ENCODE peak calls at places on chromosomes 16 and 17, in four cellular contexts. E is WTC11, Q is GM12878, Z is HepG2. I is an unnamed sample.

GRCh38 chr17:78613423-78613822 is 36.2 kb upstream of the DNAH17 start:
- DNase-seq in E (no peak), Q (no peak), Z (no peak), I (no peak)

GRCh38 chr16:81964808-81965207 is 46.5 kb downstream of the SDR42E1 start:
- DNase-seq in E (no peak), Q (no peak), Z (no peak), I (no peak)

GRCh38 chr16:79287424-79287917 is 313.1 kb downstream of the MAF start:
- DNase-seq in E (no peak), Q (no peak), Z (no peak), I (no peak)

GRCh38 chr17:80559688-80560290 is 15.2 kb downstream of the RPTOR start:
- DNase-seq in E (no peak), Q (no peak), Z (no peak), I (no peak)

GRCh38 chr17:74431568-74432483 is at the start of gene GPRC5C:
- DNase-seq in E (peak; percentile 82), Q (no peak), Z (peak; percentile 95), I (peak; percentile 55)

GRCh38 chr17:81002409-81003361 is 11.0 kb downstream of the CHMP6 start:
- DNase-seq in E (no peak), Q (no peak), Z (no peak), I (peak; percentile 84)

GRCh38 chr17:4973431-4973830 is 5.8 kb upstream of the SPAG7 start:
- DNase-seq in E (no peak), Q (no peak), Z (no peak), I (no peak)

GRCh38 chr16:77679901-77680300 is 42.4 kb upstream of the NUDT7 start:
- DNase-seq in E (no peak), Q (no peak), Z (no peak), I (no peak)

GRCh38 chr17:80292557-80292956 is 31.9 kb downstream of the RNF213 start:
- DNase-seq in E (no peak), Q (no peak), Z (no peak), I (peak; percentile 2)

GRCh38 chr16:8346291-8346690 is 244.0 kb downstream of the TMEM114 start:
- DNase-seq in E (no peak), Q (no peak), Z (peak; percentile 15), I (peak; percentile 16)

GRCh38 chr16:68257906-68258800 is 6.2 kb upstream of the SLC7A6 start:
- DNase-seq in E (no peak), Q (no peak), Z (peak; percentile 95), I (no peak)

GRCh38 chr16:77993111-77993571 is 29.2 kb upstream of the CLEC3A start:
- DNase-seq in E (no peak), Q (no peak), Z (no peak), I (no peak)

GRCh38 chr16:85418978-85419491 is 194.1 kb upstream of the GSE1 start:
- DNase-seq in E (peak; percentile 28), Q (no peak), Z (no peak), I (no peak)

GRCh38 chr17:8818654-8819330 is 19.6 kb upstream of the MFSD6L start:
- DNase-seq in E (no peak), Q (no peak), Z (no peak), I (no peak)

GRCh38 chr17:18858567-18859245 is 775 bp downstream of the PRPSAP2 start:
- DNase-seq in E (no peak), Q (no peak), Z (no peak), I (no peak)

GRCh38 chr17:43645450-43645764 is 16.3 kb downstream of the MEOX1 start:
- DNase-seq in E (no peak), Q (no peak), Z (no peak), I (no peak)

GRCh38 chr17:43648916-43649315 is 12.8 kb downstream of the MEOX1 start:
- DNase-seq in E (no peak), Q (no peak), Z (no peak), I (no peak)

GRCh38 chr17:43644081-43644480 is 17.6 kb downstream of the MEOX1 start:
- DNase-seq in E (no peak), Q (no peak), Z (no peak), I (no peak)

GRCh38 chr17:43641416-43641815 is 20.3 kb downstream of the MEOX1 start:
- DNase-seq in E (no peak), Q (no peak), Z (no peak), I (no peak)

GRCh38 chr17:43645765-43646481 is 15.8 kb downstream of the MEOX1 start:
- DNase-seq in E (peak; percentile 60), Q (no peak), Z (no peak), I (no peak)
- TF ChIP-seq ATF2 in E (no peak), Q (no peak), Z (no peak), I (no peak)

DNA sequence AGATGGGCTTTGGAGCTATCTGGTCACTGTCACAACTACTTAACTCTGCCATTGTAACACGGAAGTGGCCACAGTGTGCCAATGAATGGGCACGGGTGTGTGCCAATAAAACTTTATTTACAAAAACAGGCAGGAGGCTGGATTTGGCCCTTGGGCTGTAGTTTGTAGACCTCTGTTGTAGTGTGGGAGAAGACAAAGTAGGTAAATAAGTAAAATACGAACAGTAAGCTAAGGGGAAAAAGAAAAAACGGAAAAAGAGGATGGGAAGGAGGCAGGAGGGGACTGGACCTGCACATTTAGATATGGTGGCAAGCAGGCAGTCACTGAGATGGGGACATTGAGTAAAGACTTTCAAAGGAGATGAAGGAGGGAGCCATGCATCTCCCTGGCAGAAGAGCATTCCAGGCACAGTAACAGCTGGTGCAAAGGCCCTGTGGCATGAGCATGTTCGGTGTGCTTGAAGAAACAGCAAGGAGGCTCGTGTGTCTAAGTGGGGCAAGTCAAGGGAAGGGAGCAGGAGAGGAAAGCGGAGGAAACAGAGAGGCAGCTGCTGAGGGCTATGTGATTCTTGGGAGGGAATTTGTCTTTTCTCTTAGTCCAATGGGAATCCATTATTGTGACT is 202.7 kb upstream of the CACNG3 start:
- DNase-seq in E (no peak), Q (no peak), Z (no peak), I (no peak)
- TF ChIP-seq ETV6 in E (no peak), Q (no peak), Z (no peak), I (no peak)

GRCh38 chr16:47928008-47928407 is 227.8 kb downstream of the ABCC12 start:
- DNase-seq in E (peak; percentile 31), Q (no peak), Z (peak; percentile 44), I (peak; percentile 46)

GRCh38 chr16:47921535-47921934 is 234.3 kb downstream of the ABCC12 start:
- DNase-seq in E (no peak), Q (no peak), Z (no peak), I (no peak)

GRCh38 chr16:47925811-47926460 is 229.9 kb downstream of the ABCC12 start:
- DNase-seq in E (no peak), Q (no peak), Z (no peak), I (no peak)

GRCh38 chr16:47924950-47925349 is 230.8 kb downstream of the ABCC12 start:
- DNase-seq in E (no peak), Q (no peak), Z (no peak), I (no peak)

DNA sequence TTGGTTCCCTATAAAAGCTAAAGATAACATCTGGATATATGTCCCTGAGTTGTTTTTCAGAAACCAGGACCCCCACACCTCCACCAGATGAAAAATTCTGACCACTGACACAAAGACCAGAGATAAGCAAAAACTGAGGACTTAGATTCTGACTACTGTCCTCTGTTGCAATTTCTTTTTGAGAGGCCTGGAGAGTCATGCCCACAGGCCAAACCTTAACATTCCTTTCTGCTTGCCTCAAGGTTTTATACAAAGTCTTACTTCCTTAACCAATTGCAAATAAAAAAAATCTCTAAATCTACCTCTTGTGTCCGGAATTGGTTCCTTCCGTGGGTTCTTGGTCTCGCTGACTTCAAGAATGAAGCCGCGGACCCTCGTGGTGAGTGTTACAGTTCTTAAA is 228.5 kb downstream of the ABCC12 start:
- DNase-seq in E (no peak), Q (no peak), Z (no peak), I (no peak)
- TF ChIP-seq ATF2 in E (no peak), Q (no peak), Z (no peak), I (no peak)

DNA sequence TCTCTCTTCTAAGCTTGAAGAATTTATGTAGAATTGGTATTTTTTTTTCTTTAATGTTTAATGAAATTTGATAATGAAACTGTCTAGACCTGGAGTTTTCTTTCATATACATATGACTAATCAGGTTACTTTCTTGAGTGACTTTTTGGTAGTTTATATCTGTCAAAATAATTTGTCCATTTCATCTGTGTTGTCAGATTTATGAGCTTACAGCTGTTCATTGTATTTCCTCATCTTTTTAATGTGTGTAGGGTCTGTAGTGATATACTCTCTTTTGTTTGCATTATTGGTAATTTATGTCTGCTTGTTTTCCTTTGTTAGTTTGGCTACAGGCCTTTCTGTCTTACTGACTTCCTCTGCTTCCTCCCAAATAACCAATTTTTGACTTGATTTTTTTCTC is 55.7 kb downstream of the TAOK1 start:
- DNase-seq in E (no peak), Q (no peak), Z (no peak), I (no peak)
- TF ChIP-seq ETV6 in E (no peak), Q (no peak), Z (no peak), I (no peak)

GRCh38 chr16:75261590-75262078 is 10.2 kb upstream of the BCAR1 start:
- DNase-seq in E (no peak), Q (no peak), Z (no peak), I (no peak)

GRCh38 chr16:75263291-75263962 is 12.0 kb upstream of the BCAR1 start:
- DNase-seq in E (no peak), Q (no peak), Z (no peak), I (no peak)

GRCh38 chr16:75263963-75264445 is 12.6 kb upstream of the BCAR1 start:
- DNase-seq in E (no peak), Q (no peak), Z (no peak), I (no peak)

GRCh38 chr16:75262104-75262799 is 10.8 kb upstream of the BCAR1 start:
- DNase-seq in E (peak; percentile 14), Q (no peak), Z (peak; percentile 89), I (no peak)

DNA sequence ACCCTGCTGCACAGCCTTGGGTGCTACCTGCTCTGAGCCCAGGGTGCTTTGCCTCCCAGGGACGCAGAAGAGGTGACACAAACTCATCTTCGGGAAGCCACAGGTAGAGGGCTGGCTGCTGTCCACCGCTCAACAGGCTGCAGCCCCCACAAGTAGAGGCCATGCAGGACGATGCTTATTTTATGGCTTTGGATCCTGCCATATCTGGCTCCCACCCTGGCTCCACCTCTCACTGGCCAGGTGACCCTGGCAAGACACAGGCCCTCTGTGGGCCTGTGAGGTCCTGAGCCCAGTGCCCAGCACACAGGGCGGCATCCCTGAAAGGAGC is 11.3 kb upstream of the BCAR1 start:
- DNase-seq in E (no peak), Q (no peak), Z (no peak), I (no peak)
- TF ChIP-seq ATF2 in E (no peak), Q (no peak), Z (no peak), I (no peak)

DNA sequence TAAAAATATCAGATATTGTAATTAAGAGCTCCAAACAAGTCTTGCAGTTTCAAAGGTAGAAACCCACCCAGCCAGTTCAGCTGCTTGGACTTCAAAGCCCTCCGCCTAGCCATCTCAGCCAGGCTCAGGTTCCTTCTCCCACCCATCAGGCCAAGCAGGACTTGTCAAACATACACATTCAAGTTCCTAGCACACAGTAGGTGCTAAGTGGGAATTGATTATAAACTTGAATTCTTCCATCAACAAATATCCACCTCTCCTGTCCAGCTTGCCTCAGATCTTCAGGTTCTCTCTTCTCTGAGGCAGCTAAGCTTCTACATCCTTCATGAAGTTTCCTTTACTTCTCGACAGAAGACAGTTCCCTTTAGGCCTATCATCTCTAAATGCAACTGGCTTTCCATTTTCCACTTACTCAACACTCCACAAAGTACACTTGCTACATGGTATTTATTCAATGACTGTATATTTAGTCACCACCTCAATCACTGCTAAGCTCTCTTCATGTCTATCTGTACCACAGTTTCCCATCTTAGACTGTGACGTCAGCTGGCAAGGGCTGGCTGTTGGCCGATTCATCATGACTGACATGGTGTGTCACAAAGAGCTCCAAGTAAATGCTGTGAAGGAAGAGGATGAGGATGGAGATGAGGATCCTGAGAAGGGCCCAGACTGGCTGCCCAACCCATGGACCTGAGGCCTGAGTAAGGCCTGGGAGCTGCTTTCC is 13.3 kb upstream of the COG7 start:
- DNase-seq in E (no peak), Q (no peak), Z (no peak), I (no peak)
- TF ChIP-seq ETV6 in E (no peak), Q (no peak), Z (no peak), I (no peak)

I was measured in K562.